ENCODE peak calls at places on chromosomes 11 and 22, in eight cellular contexts. One of them, this sample, is unnamed.

GRCh38 chr11:69088676-69089146 is 40.0 kb downstream of the TPCN2 start:
- DNase-seq in right cardiac atrium: peak
- DNase-seq in naive thymus-derived CD4-positive, alpha-beta T cell: peak
- DNase-seq in heart left ventricle: peak
- DNase-seq in GM12878: peak
- DNase-seq in left ventricle myocardium inferior: peak
- DNase-seq in brain microvascular endothelial cell: peak
- DNase-seq in neural progenitor cell: peak
- DNase-seq in this sample: peak

GRCh38 chr11:118016094-118016493 is 29.9 kb downstream of the IL10RA start:
- DNase-seq in GM12878: no peak
- DNase-seq in heart left ventricle: no peak
- DNase-seq in neural progenitor cell: no peak
- DNase-seq in left ventricle myocardium inferior: no peak
- DNase-seq in right cardiac atrium: no peak
- DNase-seq in brain microvascular endothelial cell: no peak
- DNase-seq in naive thymus-derived CD4-positive, alpha-beta T cell: no peak
- DNase-seq in this sample: no peak

GRCh38 chr11:101474666-101475065 is 109.1 kb downstream of the TRPC6 start:
- DNase-seq in neural progenitor cell: no peak
- DNase-seq in heart left ventricle: no peak
- DNase-seq in GM12878: no peak
- DNase-seq in left ventricle myocardium inferior: no peak
- DNase-seq in naive thymus-derived CD4-positive, alpha-beta T cell: no peak
- DNase-seq in right cardiac atrium: no peak
- DNase-seq in brain microvascular endothelial cell: no peak
- DNase-seq in this sample: no peak

GRCh38 chr11:116397556-116398167 is 375.1 kb downstream of the BUD13 start:
- DNase-seq in brain microvascular endothelial cell: no peak
- DNase-seq in naive thymus-derived CD4-positive, alpha-beta T cell: no peak
- DNase-seq in heart left ventricle: no peak
- DNase-seq in right cardiac atrium: no peak
- DNase-seq in neural progenitor cell: no peak
- DNase-seq in left ventricle myocardium inferior: no peak
- DNase-seq in GM12878: no peak
- DNase-seq in this sample: no peak

GRCh38 chr11:976431-977160 is 50.9 kb downstream of the AP2A2 start:
- DNase-seq in GM12878: no peak
- DNase-seq in right cardiac atrium: peak
- DNase-seq in naive thymus-derived CD4-positive, alpha-beta T cell: no peak
- DNase-seq in heart left ventricle: no peak
- DNase-seq in brain microvascular endothelial cell: no peak
- DNase-seq in left ventricle myocardium inferior: no peak
- DNase-seq in neural progenitor cell: no peak
- DNase-seq in this sample: no peak

GRCh38 chr22:40624770-40625169 is 11.7 kb downstream of the MRTFA start:
- DNase-seq in right cardiac atrium: no peak
- DNase-seq in heart left ventricle: no peak
- DNase-seq in GM12878: no peak
- DNase-seq in left ventricle myocardium inferior: no peak
- DNase-seq in neural progenitor cell: no peak
- DNase-seq in brain microvascular endothelial cell: no peak
- DNase-seq in naive thymus-derived CD4-positive, alpha-beta T cell: no peak
- DNase-seq in this sample: no peak

GRCh38 chr22:31927562-31927961 is 16.8 kb upstream of the YWHAH start:
- DNase-seq in naive thymus-derived CD4-positive, alpha-beta T cell: no peak
- DNase-seq in heart left ventricle: no peak
- DNase-seq in brain microvascular endothelial cell: no peak
- DNase-seq in right cardiac atrium: no peak
- DNase-seq in neural progenitor cell: no peak
- DNase-seq in left ventricle myocardium inferior: no peak
- DNase-seq in GM12878: no peak
- DNase-seq in this sample: no peak

GRCh38 chr11:2911088-2912037 is 17.9 kb downstream of the PHLDA2 start:
- DNase-seq in heart left ventricle: no peak
- DNase-seq in neural progenitor cell: no peak
- DNase-seq in naive thymus-derived CD4-positive, alpha-beta T cell: no peak
- DNase-seq in brain microvascular endothelial cell: no peak
- DNase-seq in left ventricle myocardium inferior: no peak
- DNase-seq in right cardiac atrium: no peak
- DNase-seq in GM12878: no peak
- DNase-seq in this sample: no peak

GRCh38 chr11:8597182-8597581 is 3.2 kb upstream of the STK33 start:
- DNase-seq in brain microvascular endothelial cell: peak
- DNase-seq in neural progenitor cell: no peak
- DNase-seq in heart left ventricle: no peak
- DNase-seq in left ventricle myocardium inferior: no peak
- DNase-seq in GM12878: no peak
- DNase-seq in right cardiac atrium: no peak
- DNase-seq in naive thymus-derived CD4-positive, alpha-beta T cell: no peak
- DNase-seq in this sample: no peak

GRCh38 chr22:46001426-46002106 is 24.6 kb upstream of the WNT7B start:
- DNase-seq in neural progenitor cell: no peak
- DNase-seq in GM12878: no peak
- DNase-seq in left ventricle myocardium inferior: peak
- DNase-seq in naive thymus-derived CD4-positive, alpha-beta T cell: no peak
- DNase-seq in right cardiac atrium: peak
- DNase-seq in heart left ventricle: peak
- DNase-seq in brain microvascular endothelial cell: no peak
- DNase-seq in this sample: peak

GRCh38 chr22:49922926-49923325 is 4.5 kb downstream of the CRELD2 start:
- DNase-seq in brain microvascular endothelial cell: no peak
- DNase-seq in neural progenitor cell: no peak
- DNase-seq in heart left ventricle: no peak
- DNase-seq in naive thymus-derived CD4-positive, alpha-beta T cell: no peak
- DNase-seq in right cardiac atrium: peak
- DNase-seq in left ventricle myocardium inferior: no peak
- DNase-seq in GM12878: no peak
- DNase-seq in this sample: no peak

GRCh38 chr11:2270322-2271076 is at the start of gene ASCL2:
- DNase-seq in right cardiac atrium: peak
- DNase-seq in brain microvascular endothelial cell: no peak
- DNase-seq in left ventricle myocardium inferior: no peak
- DNase-seq in GM12878: no peak
- DNase-seq in naive thymus-derived CD4-positive, alpha-beta T cell: no peak
- DNase-seq in heart left ventricle: no peak
- DNase-seq in neural progenitor cell: peak
- DNase-seq in this sample: no peak

GRCh38 chr11:75383246-75383645 is 16.1 kb upstream of the RPS3 start:
- DNase-seq in heart left ventricle: no peak
- DNase-seq in left ventricle myocardium inferior: no peak
- DNase-seq in right cardiac atrium: no peak
- DNase-seq in brain microvascular endothelial cell: no peak
- DNase-seq in naive thymus-derived CD4-positive, alpha-beta T cell: peak
- DNase-seq in neural progenitor cell: no peak
- DNase-seq in GM12878: no peak
- DNase-seq in this sample: no peak

GRCh38 chr22:35014812-35015211 is 51.1 kb upstream of the ISX start:
- DNase-seq in heart left ventricle: no peak
- DNase-seq in neural progenitor cell: no peak
- DNase-seq in GM12878: no peak
- DNase-seq in left ventricle myocardium inferior: no peak
- DNase-seq in naive thymus-derived CD4-positive, alpha-beta T cell: no peak
- DNase-seq in right cardiac atrium: no peak
- DNase-seq in brain microvascular endothelial cell: no peak
- DNase-seq in this sample: no peak

GRCh38 chr11:78008174-78008573 is 13.7 kb upstream of the INTS4 start:
- DNase-seq in left ventricle myocardium inferior: no peak
- DNase-seq in right cardiac atrium: no peak
- DNase-seq in GM12878: no peak
- DNase-seq in neural progenitor cell: no peak
- DNase-seq in brain microvascular endothelial cell: no peak
- DNase-seq in heart left ventricle: no peak
- DNase-seq in naive thymus-derived CD4-positive, alpha-beta T cell: no peak
- DNase-seq in this sample: no peak

GRCh38 chr22:36237462-36238347 is 1.6 kb downstream of the APOL2 start:
- DNase-seq in heart left ventricle: no peak
- DNase-seq in neural progenitor cell: no peak
- DNase-seq in brain microvascular endothelial cell: no peak
- DNase-seq in naive thymus-derived CD4-positive, alpha-beta T cell: peak
- DNase-seq in right cardiac atrium: no peak
- DNase-seq in left ventricle myocardium inferior: no peak
- DNase-seq in GM12878: no peak
- DNase-seq in this sample: no peak

GRCh38 chr11:58575377-58576020 is at the start of gene LPXN:
- DNase-seq in heart left ventricle: no peak
- DNase-seq in neural progenitor cell: no peak
- DNase-seq in brain microvascular endothelial cell: peak
- DNase-seq in naive thymus-derived CD4-positive, alpha-beta T cell: peak
- DNase-seq in left ventricle myocardium inferior: no peak
- DNase-seq in right cardiac atrium: no peak
- DNase-seq in GM12878: no peak
- DNase-seq in this sample: no peak

GRCh38 chr11:93517041-93517440 is 26.1 kb downstream of the SMCO4 start:
- DNase-seq in neural progenitor cell: peak
- DNase-seq in naive thymus-derived CD4-positive, alpha-beta T cell: no peak
- DNase-seq in heart left ventricle: no peak
- DNase-seq in brain microvascular endothelial cell: no peak
- DNase-seq in left ventricle myocardium inferior: no peak
- DNase-seq in right cardiac atrium: no peak
- DNase-seq in GM12878: no peak
- DNase-seq in this sample: no peak
- H3K4me3 ChIP-seq in neural progenitor cell: no peak
- H3K4me3 ChIP-seq in naive thymus-derived CD4-positive, alpha-beta T cell: no peak
- H3K4me3 ChIP-seq in heart left ventricle: no peak
- H3K4me3 ChIP-seq in brain microvascular endothelial cell: no peak
- H3K4me3 ChIP-seq in left ventricle myocardium inferior: no peak
- H3K4me3 ChIP-seq in right cardiac atrium: no peak
- H3K4me3 ChIP-seq in GM12878: no peak
- H3K4me3 ChIP-seq in this sample: no peak

GRCh38 chr11:65298655-65299179 is 15.9 kb upstream of the CDC42EP2 start:
- DNase-seq in left ventricle myocardium inferior: peak
- DNase-seq in heart left ventricle: peak
- DNase-seq in naive thymus-derived CD4-positive, alpha-beta T cell: no peak
- DNase-seq in neural progenitor cell: no peak
- DNase-seq in right cardiac atrium: peak
- DNase-seq in GM12878: no peak
- DNase-seq in brain microvascular endothelial cell: peak
- DNase-seq in this sample: peak

GRCh38 chr11:65295571-65296338 is 18.9 kb upstream of the CDC42EP2 start:
- DNase-seq in heart left ventricle: no peak
- DNase-seq in left ventricle myocardium inferior: no peak
- DNase-seq in naive thymus-derived CD4-positive, alpha-beta T cell: no peak
- DNase-seq in GM12878: no peak
- DNase-seq in right cardiac atrium: no peak
- DNase-seq in neural progenitor cell: no peak
- DNase-seq in brain microvascular endothelial cell: no peak
- DNase-seq in this sample: no peak

GRCh38 chr11:65295001-65295400 is 19.7 kb upstream of the CDC42EP2 start:
- DNase-seq in right cardiac atrium: no peak
- DNase-seq in left ventricle myocardium inferior: peak
- DNase-seq in naive thymus-derived CD4-positive, alpha-beta T cell: no peak
- DNase-seq in heart left ventricle: no peak
- DNase-seq in brain microvascular endothelial cell: no peak
- DNase-seq in neural progenitor cell: no peak
- DNase-seq in GM12878: no peak
- DNase-seq in this sample: no peak

GRCh38 chr11:65298131-65298535 is 16.5 kb upstream of the CDC42EP2 start:
- DNase-seq in heart left ventricle: peak
- DNase-seq in brain microvascular endothelial cell: peak
- DNase-seq in GM12878: no peak
- DNase-seq in neural progenitor cell: no peak
- DNase-seq in left ventricle myocardium inferior: peak
- DNase-seq in naive thymus-derived CD4-positive, alpha-beta T cell: no peak
- DNase-seq in right cardiac atrium: peak
- DNase-seq in this sample: peak

GRCh38 chr11:65297026-65297667 is 17.5 kb upstream of the CDC42EP2 start:
- DNase-seq in brain microvascular endothelial cell: no peak
- DNase-seq in naive thymus-derived CD4-positive, alpha-beta T cell: no peak
- DNase-seq in right cardiac atrium: peak
- DNase-seq in neural progenitor cell: no peak
- DNase-seq in heart left ventricle: no peak
- DNase-seq in left ventricle myocardium inferior: peak
- DNase-seq in GM12878: no peak
- DNase-seq in this sample: no peak
- H3K27ac ChIP-seq in brain microvascular endothelial cell: no peak
- H3K27ac ChIP-seq in naive thymus-derived CD4-positive, alpha-beta T cell: no peak
- H3K27ac ChIP-seq in right cardiac atrium: peak
- H3K27ac ChIP-seq in neural progenitor cell: no peak
- H3K27ac ChIP-seq in heart left ventricle: peak
- H3K27ac ChIP-seq in left ventricle myocardium inferior: peak
- H3K27ac ChIP-seq in GM12878: no peak
- H3K27ac ChIP-seq in this sample: no peak

GRCh38 chr11:72753341-72754148 is 1.3 kb upstream of the ARAP1 start:
- DNase-seq in brain microvascular endothelial cell: no peak
- DNase-seq in right cardiac atrium: peak
- DNase-seq in naive thymus-derived CD4-positive, alpha-beta T cell: no peak
- DNase-seq in neural progenitor cell: no peak
- DNase-seq in GM12878: no peak
- DNase-seq in left ventricle myocardium inferior: no peak
- DNase-seq in heart left ventricle: no peak
- DNase-seq in this sample: no peak
- H3K4me3 ChIP-seq in brain microvascular endothelial cell: no peak
- H3K4me3 ChIP-seq in right cardiac atrium: no peak
- H3K4me3 ChIP-seq in naive thymus-derived CD4-positive, alpha-beta T cell: peak
- H3K4me3 ChIP-seq in neural progenitor cell: no peak
- H3K4me3 ChIP-seq in GM12878: no peak
- H3K4me3 ChIP-seq in left ventricle myocardium inferior: no peak
- H3K4me3 ChIP-seq in heart left ventricle: no peak
- H3K4me3 ChIP-seq in this sample: no peak

GRCh38 chr11:123173856-123174186 is 21.2 kb downstream of the CLMP start:
- DNase-seq in GM12878: no peak
- DNase-seq in heart left ventricle: no peak
- DNase-seq in neural progenitor cell: no peak
- DNase-seq in right cardiac atrium: no peak
- DNase-seq in left ventricle myocardium inferior: no peak
- DNase-seq in brain microvascular endothelial cell: no peak
- DNase-seq in naive thymus-derived CD4-positive, alpha-beta T cell: no peak
- DNase-seq in this sample: no peak
- H3K27ac ChIP-seq in GM12878: no peak
- H3K27ac ChIP-seq in heart left ventricle: peak
- H3K27ac ChIP-seq in neural progenitor cell: no peak
- H3K27ac ChIP-seq in right cardiac atrium: no peak
- H3K27ac ChIP-seq in left ventricle myocardium inferior: peak
- H3K27ac ChIP-seq in brain microvascular endothelial cell: peak
- H3K27ac ChIP-seq in naive thymus-derived CD4-positive, alpha-beta T cell: no peak
- H3K27ac ChIP-seq in this sample: no peak

This sample was measured in aorta.